ENCODE peak calls at places on chromosome 13, in four cellular contexts. Q is stomach, H is tibial artery, G is hepatocyte. E is an unnamed sample. For H3K27me3, the result is how much of the 10 kb centered on the place peaks cover.

GRCh38 chr13:29513002-29513980 is 82.2 kb downstream of the SLC7A1 start:
- DNase-seq in Q (no peak), H (no peak), G (no peak), E (no peak)

GRCh38 chr13:102280366-102280765 is 121.5 kb downstream of the FGF14 start:
- DNase-seq in Q (no peak), H (no peak), G (no peak), E (no peak)

GRCh38 chr13:99087954-99088491 is 110.2 kb upstream of the DOCK9 start:
- DNase-seq in Q (no peak), H (no peak), G (peak), E (peak)

GRCh38 chr13:31965361-31966066 is 66.1 kb upstream of the FRY start:
- DNase-seq in Q (no peak), H (no peak), G (peak), E (peak)

GRCh38 chr13:102400619-102401125 is 1.2 kb downstream of the FGF14 start:
- DNase-seq in Q (no peak), H (peak), G (no peak), E (peak)

GRCh38 chr13:108508263-108508662 is 121.1 kb upstream of the MYO16 start:
- DNase-seq in Q (no peak), H (no peak), G (peak), E (no peak)

GRCh38 chr13:110520431-110521295 is 40.9 kb downstream of the RAB20 start:
- DNase-seq in Q (peak), H (peak), G (peak), E (no peak)

GRCh38 chr13:106061781-106062180 is 473.7 kb downstream of the EFNB2 start:
- DNase-seq in Q (no peak), H (no peak), G (no peak), E (no peak)

GRCh38 chr13:83798731-83799130 is 83.5 kb downstream of the SLITRK1 start:
- DNase-seq in Q (no peak), H (no peak), G (no peak), E (no peak)

GRCh38 chr13:40568246-40568645 is 98.2 kb downstream of the FOXO1 start:
- DNase-seq in Q (no peak), H (no peak), G (no peak), E (no peak)
- H3K27ac ChIP-seq in Q (no peak), H (no peak), G (peak), E (no peak)

GRCh38 chr13:112064222-112064621 is 2.7 kb upstream of the SOX1 start:
- DNase-seq in Q (no peak), H (no peak), G (no peak), E (no peak)
- H3K27me3 ChIP-seq in Q (half or more), H (under half), G (half or more), E (half or more)

DNA sequence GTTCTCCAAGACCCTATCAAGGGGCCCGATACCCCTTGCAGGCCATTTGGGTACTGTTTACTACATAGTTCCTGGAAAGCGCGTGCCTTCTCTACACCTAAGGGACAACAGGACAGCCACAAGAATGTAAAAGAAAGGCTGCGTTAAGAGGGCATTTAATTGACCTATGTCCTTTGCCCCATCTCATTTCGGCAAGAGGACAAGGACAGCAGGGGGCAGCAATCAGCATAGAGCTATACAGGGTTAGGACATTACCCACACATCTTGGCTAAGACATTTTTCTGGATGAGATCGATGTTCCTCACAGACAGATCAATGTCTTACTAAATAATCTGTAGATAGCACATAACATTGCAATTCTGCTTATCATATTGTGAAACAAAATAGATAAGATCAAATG is 41.2 kb downstream of the FLT3 start:
- DNase-seq in Q (peak), H (no peak), G (peak), E (peak)
- TF ChIP-seq CTCF in Q (peak), H (no peak), G (peak), E (peak)

GRCh38 chr13:21638319-21639282 is 32.3 kb upstream of the FGF9 start:
- DNase-seq in Q (no peak), H (no peak), G (peak), E (no peak)

GRCh38 chr13:21632196-21632595 is 28.2 kb upstream of the MICU2 start:
- DNase-seq in Q (no peak), H (no peak), G (no peak), E (no peak)

GRCh38 chr13:21639604-21640003 is 31.3 kb upstream of the FGF9 start:
- DNase-seq in Q (no peak), H (no peak), G (no peak), E (no peak)

GRCh38 chr13:21641629-21642028 is 29.2 kb upstream of the FGF9 start:
- DNase-seq in Q (no peak), H (no peak), G (no peak), E (no peak)

DNA sequence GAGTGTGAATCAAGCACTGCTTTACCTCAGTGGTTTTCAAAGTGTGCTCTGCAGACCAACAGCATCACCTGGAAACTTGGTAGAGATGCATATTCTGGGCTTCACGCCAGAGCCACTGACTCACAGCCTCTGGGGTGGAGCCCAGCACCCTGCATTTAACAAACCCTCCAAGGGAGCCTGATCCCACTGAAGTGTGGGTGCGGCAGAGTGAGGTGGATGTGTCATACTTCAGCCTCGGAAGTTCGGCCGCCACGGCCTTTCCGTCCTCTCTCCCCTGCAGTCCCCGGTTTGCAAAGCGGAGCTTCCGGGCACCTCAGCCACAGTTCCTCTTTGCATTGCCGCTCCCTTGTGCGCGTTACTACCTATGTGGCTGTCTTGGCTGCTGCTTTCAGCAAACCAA is 33.3 kb upstream of the MICU2 start:
- DNase-seq in Q (peak), H (no peak), G (peak), E (peak)
- H3K27ac ChIP-seq in Q (no peak), H (no peak), G (peak), E (peak)

DNA sequence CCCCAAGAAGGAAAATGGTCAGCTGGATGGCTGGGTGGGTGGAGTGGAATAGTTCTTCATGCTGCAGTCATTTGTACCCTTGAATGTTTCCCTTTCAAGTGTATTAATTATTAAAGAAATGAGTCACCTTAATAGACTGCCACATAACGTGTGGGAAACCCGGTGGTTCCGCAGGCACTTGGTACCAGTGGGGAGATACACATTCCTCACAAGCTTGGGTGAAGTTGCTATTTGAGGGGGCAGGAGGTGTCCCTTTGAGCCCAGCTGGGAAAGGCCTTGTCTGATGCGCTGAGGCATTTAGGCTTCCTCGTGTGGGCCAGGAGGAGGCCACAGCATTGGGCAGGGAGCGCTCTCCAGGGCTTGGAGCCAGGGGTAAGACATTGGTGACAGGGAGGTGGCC is 57.7 kb downstream of the ATP8A2 start:
- DNase-seq in Q (no peak), H (no peak), G (no peak), E (no peak)
- H3K27me3 ChIP-seq in Q (under half), H (under half), G (under half), E (under half)

DNA sequence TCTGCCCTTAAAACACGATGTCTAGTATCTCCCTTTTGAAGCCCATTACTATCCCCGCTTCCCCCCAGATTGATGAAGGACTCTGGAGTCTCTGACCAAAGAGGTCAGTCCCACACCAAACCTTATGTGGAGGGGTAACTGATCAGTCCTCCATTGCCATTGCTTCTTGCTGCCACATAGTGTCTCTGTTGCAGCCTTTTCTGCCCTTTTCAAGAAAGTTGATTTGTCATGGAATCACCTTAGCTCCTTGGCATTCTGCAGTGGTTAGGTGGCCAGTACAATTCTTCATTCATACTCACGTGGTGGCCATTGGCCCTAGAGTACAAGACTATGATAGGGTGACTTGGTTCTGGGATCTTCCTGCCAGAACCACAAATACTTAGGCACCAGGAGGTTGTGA is 8.4 kb upstream of the HTR2A start:
- DNase-seq in Q (no peak), H (no peak), G (no peak), E (no peak)
- TF ChIP-seq CTCF in Q (no peak), H (no peak), G (peak), E (peak)

GRCh38 chr13:33193428-33193974 is 92.1 kb downstream of the STARD13 start:
- DNase-seq in Q (no peak), H (no peak), G (no peak), E (no peak)

GRCh38 chr13:33191425-33192221 is 93.9 kb downstream of the STARD13 start:
- DNase-seq in Q (no peak), H (no peak), G (no peak), E (no peak)

GRCh38 chr13:33197551-33197971 is 88.0 kb downstream of the STARD13 start:
- DNase-seq in Q (no peak), H (no peak), G (no peak), E (no peak)

GRCh38 chr13:33195693-33196464 is 89.7 kb downstream of the STARD13 start:
- DNase-seq in Q (no peak), H (no peak), G (no peak), E (no peak)

DNA sequence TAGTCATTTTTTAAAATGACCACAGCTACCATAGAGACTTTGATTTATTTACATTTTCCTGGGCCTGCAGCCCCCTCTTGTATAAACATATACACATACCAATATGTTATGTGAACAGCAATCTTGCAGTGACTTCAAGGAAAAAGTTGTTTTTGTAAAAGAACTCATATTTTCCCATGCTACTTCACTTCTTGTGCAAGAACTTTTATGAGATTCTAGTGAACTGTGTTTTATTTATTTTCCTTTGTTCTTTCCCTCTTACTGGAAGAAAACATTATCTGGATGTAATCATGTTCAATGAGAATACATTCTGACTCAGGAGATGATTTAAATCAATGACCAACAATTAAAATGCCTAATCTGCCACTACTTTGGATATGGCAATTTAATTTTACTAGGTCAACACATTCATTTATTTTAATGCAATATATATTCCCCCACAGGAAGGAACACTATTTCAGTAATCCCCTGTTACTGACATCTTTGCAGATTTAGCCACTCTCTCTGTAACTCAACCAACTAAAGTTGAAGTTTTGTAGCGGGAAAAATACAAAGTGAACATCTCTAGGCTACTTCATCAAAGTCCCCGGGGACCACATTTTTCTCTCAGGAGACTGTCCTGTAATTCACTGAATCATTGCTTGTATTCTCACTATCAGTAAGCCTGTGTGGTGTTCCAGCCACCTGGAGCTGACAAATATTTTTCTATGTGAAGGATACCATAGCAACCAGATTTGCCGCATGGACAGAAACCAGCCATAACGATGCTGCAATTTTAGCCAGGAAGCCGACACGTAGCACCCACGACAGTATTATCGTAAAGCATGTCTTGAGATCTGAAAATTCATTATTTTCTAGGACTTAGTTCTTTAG is 90.5 kb downstream of the STARD13 start:
- DNase-seq in Q (peak), H (no peak), G (peak), E (no peak)
- H3K27ac ChIP-seq in Q (peak), H (peak), G (peak), E (no peak)

E was measured in foreskin keratinocyte.